ENCODE peak calls at places on chromosome X, in ten cellular contexts. P, B, R, T, O, L, G, E, J and A are unnamed samples.
A peak's percentile ranks its signal among the peaks of the same experiment; 100 is the strongest.

GRCh38 chrX:107602694-107603239 is 25.5 kb upstream of the PRPS1 start:
- DNase-seq in G (no peak), R (no peak), J (no peak), L (no peak), B (no peak), P (no peak), T (no peak), E (no peak), O (no peak), A (no peak)

GRCh38 chrX:56813318-56813837 is 84.3 kb downstream of the NBDY start:
- DNase-seq in E (peak; percentile 80), O (peak; percentile 75), T (no peak), G (no peak), L (peak; percentile 64), B (peak; percentile 74), P (peak; percentile 57), J (peak; percentile 50), R (no peak), A (peak; percentile 67)

GRCh38 chrX:24647257-24648058 is at the start of gene PCYT1B:
- DNase-seq in R (peak; percentile 85), J (peak; percentile 60), E (peak; percentile 34), O (peak; percentile 81), P (peak; percentile 73), B (peak; percentile 65), L (peak; percentile 72), G (peak; percentile 19), T (peak; percentile 84), A (peak; percentile 54)

GRCh38 chrX:13487731-13488505 is 81.5 kb upstream of the EGFL6 start:
- DNase-seq in T (peak; percentile 64), R (no peak), O (no peak), E (no peak), B (no peak), G (no peak), P (peak; percentile 81), J (peak; percentile 77), L (peak; percentile 85), A (peak; percentile 94)

GRCh38 chrX:15579778-15580747 is 20.7 kb downstream of the ACE2 start:
- DNase-seq in G (no peak), P (peak; percentile 80), J (peak; percentile 24), B (no peak), O (no peak), E (no peak), T (no peak), R (no peak), L (no peak), A (no peak)

GRCh38 chrX:41382699-41383645 is 49.0 kb downstream of the DDX3X start:
- DNase-seq in O (no peak), L (peak; percentile 51), R (no peak), G (no peak), J (peak; percentile 28), P (no peak), B (no peak), E (no peak), T (no peak), A (peak; percentile 83)

GRCh38 chrX:11461181-11462001 is 168.2 kb downstream of the AMELX start:
- DNase-seq in B (no peak), P (peak; percentile 51), R (no peak), E (no peak), J (peak; percentile 62), O (no peak), L (peak; percentile 52), G (no peak), T (no peak), A (peak; percentile 55)

GRCh38 chrX:72536542-72536941 is 36.1 kb downstream of the HDAC8 start:
- DNase-seq in B (no peak), R (no peak), L (no peak), J (no peak), O (no peak), T (no peak), E (no peak), P (no peak), G (no peak), A (no peak)

GRCh38 chrX:7170903-7171302 is 22.9 kb upstream of the PUDP start:
- DNase-seq in T (no peak), L (no peak), J (peak; percentile 7), B (no peak), G (no peak), E (no peak), P (peak; percentile 10), R (no peak), O (no peak), A (peak; percentile 37)

GRCh38 chrX:42176790-42177189 is 253.4 kb upstream of the CASK start:
- DNase-seq in B (no peak), J (no peak), R (no peak), T (no peak), E (no peak), L (no peak), O (no peak), G (no peak), P (no peak), A (no peak)

GRCh38 chrX:37955273-37955672 is 51.1 kb upstream of the SYTL5 start:
- DNase-seq in O (no peak), G (no peak), E (no peak), L (no peak), T (no peak), J (no peak), B (no peak), P (no peak), R (no peak), A (no peak)

DNA sequence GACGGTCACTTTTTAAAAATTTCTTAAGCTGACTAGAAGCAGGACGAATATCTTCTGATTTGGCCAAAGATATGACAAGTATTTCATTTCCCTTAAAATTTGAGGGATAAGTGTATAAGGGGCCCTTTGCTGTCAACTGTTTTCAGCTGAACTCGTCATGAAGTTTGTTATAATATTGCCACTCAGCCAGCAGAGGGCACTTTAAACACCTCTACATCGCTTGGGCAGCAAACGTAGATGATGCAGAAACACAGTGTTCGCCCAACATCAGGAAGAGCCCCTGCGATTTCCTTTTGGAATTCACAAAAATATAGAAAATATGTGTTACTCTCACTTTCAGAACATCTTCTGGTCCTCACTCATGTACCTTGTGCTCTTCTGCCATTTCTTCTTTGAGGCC is 435.7 kb upstream of the FMR1 start:
- DNase-seq in R (no peak), L (no peak), T (no peak), E (no peak), J (no peak), G (no peak), B (no peak), O (no peak), P (no peak), A (peak; percentile 1)
- TF ChIP-seq CTCF in R (no peak), L (no peak), T (no peak), E (peak; percentile 44), J (no peak), G (no peak), B (no peak), O (no peak), P (no peak), A (no peak)

GRCh38 chrX:55801811-55802210 is 84.3 kb downstream of the RRAGB start:
- DNase-seq in E (no peak), J (no peak), B (no peak), P (no peak), R (no peak), T (no peak), G (no peak), L (no peak), O (no peak), A (no peak)
- TF ChIP-seq CTCF in E (no peak), J (no peak), B (no peak), P (no peak), R (no peak), T (no peak), G (no peak), L (no peak), O (no peak), A (no peak)

DNA sequence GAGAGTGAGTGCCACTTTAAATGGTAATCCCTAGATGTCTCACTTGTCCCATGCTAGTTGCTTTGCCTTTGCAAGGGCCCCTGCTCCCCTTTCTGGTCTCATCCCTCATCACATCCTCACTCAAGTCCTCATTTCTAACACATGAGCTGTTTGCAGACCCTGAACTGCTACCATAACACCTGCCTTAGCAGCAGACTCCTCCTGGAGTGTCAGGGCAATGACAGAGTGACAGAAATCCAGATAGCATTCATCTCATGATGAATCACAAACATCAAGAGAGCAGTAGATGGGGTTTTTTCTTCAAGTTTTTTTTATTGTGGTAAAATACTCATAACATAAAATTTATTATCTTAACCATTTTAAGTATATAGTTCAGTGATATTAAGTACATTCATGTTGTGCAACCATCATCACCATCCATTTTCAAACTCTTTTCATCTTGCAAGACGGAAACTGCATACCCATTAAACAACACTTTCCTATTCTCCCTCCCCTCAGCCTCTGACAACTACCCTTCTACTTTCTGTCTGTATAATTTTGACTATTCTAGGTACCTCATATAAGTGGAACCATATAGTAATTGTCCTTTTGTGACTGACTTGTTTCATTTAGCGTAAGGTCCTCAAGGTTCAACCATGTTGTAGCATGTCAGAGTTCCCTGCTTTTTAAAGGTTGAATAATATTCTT is 133.2 kb upstream of the RPS6KA3 start:
- DNase-seq in T (no peak), G (no peak), P (no peak), E (no peak), J (no peak), O (no peak), B (no peak), R (no peak), L (no peak), A (no peak)
- TF ChIP-seq CTCF in T (no peak), G (no peak), P (no peak), E (no peak), J (no peak), O (no peak), B (no peak), R (no peak), L (no peak), A (no peak)

GRCh38 chrX:76127341-76127740 is 45.5 kb upstream of the PBDC1 start:
- DNase-seq in B (no peak), G (no peak), P (no peak), T (no peak), R (no peak), O (no peak), L (no peak), J (no peak), E (no peak), A (no peak)
- TF ChIP-seq CTCF in B (no peak), G (no peak), P (no peak), T (no peak), R (no peak), O (no peak), L (no peak), J (no peak), E (no peak), A (no peak)

GRCh38 chrX:123422875-123423274 is 238.8 kb downstream of the GRIA3 start:
- DNase-seq in O (no peak), L (peak; percentile 69), R (no peak), B (no peak), E (no peak), J (peak; percentile 19), P (peak; percentile 1), T (no peak), G (no peak), A (peak; percentile 59)
- TF ChIP-seq CTCF in O (peak; percentile 21), L (peak; percentile 75), R (no peak), B (peak; percentile 46), E (peak; percentile 48), J (peak; percentile 80), P (peak; percentile 8), T (peak; percentile 15), G (no peak), A (peak; percentile 81)